ENCODE peak calls at places on chromosomes 16 and 17, in five cellular contexts. S is HepG2, X is NT2/D1, D is GM12878, A is H1. C is an unnamed sample.

GRCh38 chr16:29680180-29680598 is 1.2 kb downstream of the QPRT start:
- DNase-seq in S (peak; percentile 75), X (no peak), D (no peak), A (no peak), C (no peak)

GRCh38 chr16:29029168-29029994 is 44.5 kb downstream of the LAT start:
- DNase-seq in S (no peak), X (peak; percentile 56), D (no peak), A (peak; percentile 23), C (no peak)

GRCh38 chr16:24610421-24610765 is 71.0 kb downstream of the RBBP6 start:
- DNase-seq in S (no peak), X (peak; percentile 33), D (no peak), A (no peak), C (no peak)

GRCh38 chr17:60160829-60161501 is 11.2 kb downstream of the CA4 start:
- DNase-seq in S (no peak), X (no peak), D (no peak), A (no peak), C (no peak)

GRCh38 chr17:77423589-77424451 is 283.1 kb downstream of the SEC14L1 start:
- DNase-seq in S (no peak), X (no peak), D (no peak), A (no peak), C (no peak)

GRCh38 chr16:47574091-47575054 is 113.2 kb downstream of the PHKB start:
- DNase-seq in S (no peak), X (peak; percentile 16), D (peak; percentile 39), A (no peak), C (no peak)

GRCh38 chr17:66965801-66966528 is 1.5 kb downstream of the CACNG4 start:
- DNase-seq in S (no peak), X (no peak), D (no peak), A (no peak), C (no peak)

GRCh38 chr17:8057691-8058114 is 18.8 kb downstream of the ALOX15B start:
- DNase-seq in S (peak; percentile 75), X (peak; percentile 40), D (peak; percentile 45), A (no peak), C (peak; percentile 80)

GRCh38 chr17:39626171-39626670 is 531 bp upstream of the PPP1R1B start:
- DNase-seq in S (no peak), X (no peak), D (no peak), A (no peak), C (no peak)

GRCh38 chr17:78329263-78330059 is 30.4 kb downstream of the SOCS3 start:
- DNase-seq in S (no peak), X (no peak), D (no peak), A (no peak), C (no peak)

GRCh38 chr17:68909066-68909465 is 46.1 kb downstream of the ABCA8 start:
- DNase-seq in S (peak; percentile 16), X (no peak), D (peak; percentile 16), A (no peak), C (no peak)

GRCh38 chr17:58189436-58190146 is 2.9 kb upstream of the EPX start:
- DNase-seq in S (no peak), X (no peak), D (no peak), A (no peak), C (no peak)

GRCh38 chr17:40857535-40857934 is 9.5 kb downstream of the KRT12 start:
- DNase-seq in S (no peak), X (no peak), D (no peak), A (no peak), C (no peak)

DNA sequence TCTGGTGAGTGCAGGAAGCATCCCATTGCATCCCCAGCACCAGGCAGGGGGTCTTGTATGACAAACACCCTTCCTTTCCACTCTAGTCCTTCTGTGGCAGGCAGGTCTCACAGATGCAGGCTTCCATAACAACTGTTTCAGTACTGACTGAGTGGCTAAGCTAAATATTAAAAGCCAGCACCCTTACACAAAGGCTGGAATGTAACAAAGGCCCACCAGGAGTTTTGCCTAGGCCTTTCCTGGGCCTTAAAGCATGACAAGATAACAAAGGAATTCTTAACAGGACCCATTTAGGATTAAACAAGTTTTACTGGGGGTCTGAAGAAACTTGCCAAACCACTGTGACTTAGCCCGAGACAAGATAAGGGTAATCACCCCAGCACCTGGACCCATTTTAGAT is 228.9 kb upstream of the RPL38 start:
- DNase-seq in S (no peak), X (no peak), D (no peak), A (no peak), C (no peak)
- TF ChIP-seq SUZ12 in S (no peak), X (no peak), D (no peak), A (no peak), C (no peak)

GRCh38 chr16:83967091-83967490 is 953 bp upstream of the NECAB2 start:
- DNase-seq in S (no peak), X (no peak), D (no peak), A (no peak), C (no peak)

GRCh38 chr16:83968483-83968865 is 430 bp downstream of the NECAB2 start:
- DNase-seq in S (no peak), X (no peak), D (no peak), A (no peak), C (peak; percentile 56)

GRCh38 chr16:83966153-83966696 is 1.8 kb upstream of the NECAB2 start:
- DNase-seq in S (no peak), X (no peak), D (no peak), A (no peak), C (no peak)

GRCh38 chr16:83968891-83969672 is 1.0 kb downstream of the NECAB2 start:
- DNase-seq in S (no peak), X (no peak), D (no peak), A (no peak), C (no peak)

GRCh38 chr16:83967838-83968482 is at the start of gene NECAB2:
- DNase-seq in S (no peak), X (no peak), D (no peak), A (no peak), C (peak; percentile 81)
- TF ChIP-seq SUZ12 in S (no peak), X (no peak), D (no peak), A (no peak), C (no peak)

GRCh38 chr17:12282056-12282455 is 261.4 kb downstream of the MAP2K4 start:
- DNase-seq in S (no peak), X (no peak), D (no peak), A (no peak), C (no peak)
- TF ChIP-seq SUZ12 in S (no peak), X (no peak), D (no peak), A (no peak), C (no peak)

DNA sequence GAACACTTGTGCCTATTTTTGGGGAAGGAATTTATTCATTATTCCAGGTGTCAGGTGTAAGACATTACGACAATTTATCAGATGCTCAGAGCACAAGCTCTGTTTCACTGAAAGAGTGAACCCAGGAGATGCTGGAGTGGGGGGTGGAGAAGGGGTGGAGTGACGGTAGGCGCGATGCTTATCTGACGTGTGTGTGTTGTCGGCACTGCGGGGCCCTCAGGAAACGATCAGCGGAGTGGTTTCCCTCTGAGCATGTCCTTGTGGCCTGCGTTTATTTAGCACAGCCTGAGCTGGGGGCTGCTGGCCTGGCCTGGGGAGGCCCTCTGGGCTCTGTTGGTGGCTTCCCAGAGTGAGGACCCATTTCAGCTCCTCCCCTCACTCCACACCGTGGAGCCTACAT is 18.8 kb upstream of the GNG13 start:
- DNase-seq in S (no peak), X (no peak), D (no peak), A (no peak), C (no peak)
- TF ChIP-seq SUZ12 in S (no peak), X (no peak), D (no peak), A (no peak), C (no peak)

GRCh38 chr16:74740795-74741304 is 33.8 kb downstream of the FA2H start:
- DNase-seq in S (no peak), X (no peak), D (no peak), A (no peak), C (no peak)
- TF ChIP-seq SUZ12 in S (no peak), X (no peak), D (no peak), A (no peak), C (no peak)

GRCh38 chr16:68508641-68509240 is 30.4 kb upstream of the ZFP90 start:
- DNase-seq in S (no peak), X (no peak), D (no peak), A (no peak), C (no peak)
- TF ChIP-seq SUZ12 in S (no peak), X (no peak), D (no peak), A (no peak), C (no peak)

C was measured in HEK293T.